ENCODE peak calls at places on chromosomes 6 and 20, in ten cellular contexts. D is IMR-90; E is mammary epithelial cell; T is heart left ventricle; O is hepatocyte; U is cardiac muscle cell; N is body of pancreas; C is upper lobe of right lung; H is uterus; F is CD8-positive, alpha-beta T cell. M is an unnamed sample.

GRCh38 chr6:87742106-87742505 is 40.1 kb upstream of the AKIRIN2 start:
- DNase-seq in U (no peak), C (no peak), E (no peak), F (peak; percentile 60), T (no peak), H (no peak), O (no peak), N (no peak), D (no peak), M (no peak)

GRCh38 chr6:14765106-14765505 is 480.8 kb upstream of the JARID2 start:
- DNase-seq in U (no peak), O (no peak), D (peak; percentile 44), T (no peak), N (no peak), C (no peak), E (peak; percentile 70), H (no peak), F (no peak), M (no peak)

GRCh38 chr6:152170702-152171667 is 363.5 kb downstream of the ESR1 start:
- DNase-seq in C (no peak), N (peak; percentile 41), O (peak; percentile 38), F (no peak), T (no peak), U (no peak), E (no peak), H (no peak), D (peak; percentile 75), M (no peak)

GRCh38 chr20:19991826-19992225 is 25.3 kb upstream of the NAA20 start:
- DNase-seq in H (no peak), U (peak; percentile 68), O (no peak), C (no peak), T (no peak), F (no peak), D (peak; percentile 58), N (no peak), E (no peak), M (no peak)

GRCh38 chr6:72620866-72621242 is 1.0 kb upstream of the KCNQ5 start:
- DNase-seq in N (no peak), D (no peak), H (no peak), C (no peak), U (no peak), E (no peak), O (no peak), T (no peak), F (no peak), M (no peak)

GRCh38 chr20:20498081-20498861 is 130.4 kb downstream of the INSM1 start:
- DNase-seq in E (no peak), O (no peak), H (no peak), D (peak; percentile 82), C (no peak), T (no peak), U (no peak), F (no peak), N (no peak), M (no peak)

GRCh38 chr6:30716879-30717128 is 277 bp downstream of the MDC1 start:
- DNase-seq in U (no peak), E (no peak), H (no peak), F (no peak), N (no peak), C (no peak), T (no peak), O (no peak), D (no peak), M (no peak)

GRCh38 chr6:110662468-110663211 is 152.6 kb downstream of the CDK19 start:
- DNase-seq in E (no peak), U (no peak), F (no peak), O (no peak), T (no peak), C (no peak), H (no peak), D (peak; percentile 44), N (no peak), M (no peak)

GRCh38 chr20:49941456-49941855 is 5.3 kb downstream of the RNF114 start:
- DNase-seq in E (no peak), D (no peak), N (no peak), U (no peak), O (no peak), F (no peak), H (no peak), T (no peak), C (peak; percentile 19), M (no peak)

GRCh38 chr20:49938173-49939163 is 2.3 kb downstream of the RNF114 start:
- DNase-seq in E (peak; percentile 55), F (no peak), D (peak; percentile 82), H (peak; percentile 60), C (no peak), N (peak; percentile 59), T (peak; percentile 69), O (peak; percentile 56), U (peak; percentile 29), M (peak; percentile 70)

GRCh38 chr20:49936153-49937022 is at the start of gene RNF114:
- DNase-seq in D (peak; percentile 86), E (peak; percentile 82), O (peak; percentile 97), U (peak; percentile 95), H (peak; percentile 93), C (peak; percentile 94), N (peak; percentile 95), T (peak; percentile 93), F (peak; percentile 94), M (peak; percentile 44)

GRCh38 chr20:49937023-49937929 is 1.1 kb downstream of the RNF114 start:
- DNase-seq in F (no peak), N (no peak), U (no peak), T (no peak), C (peak; percentile 60), D (no peak), E (peak; percentile 37), O (peak; percentile 27), H (no peak), M (no peak)

DNA sequence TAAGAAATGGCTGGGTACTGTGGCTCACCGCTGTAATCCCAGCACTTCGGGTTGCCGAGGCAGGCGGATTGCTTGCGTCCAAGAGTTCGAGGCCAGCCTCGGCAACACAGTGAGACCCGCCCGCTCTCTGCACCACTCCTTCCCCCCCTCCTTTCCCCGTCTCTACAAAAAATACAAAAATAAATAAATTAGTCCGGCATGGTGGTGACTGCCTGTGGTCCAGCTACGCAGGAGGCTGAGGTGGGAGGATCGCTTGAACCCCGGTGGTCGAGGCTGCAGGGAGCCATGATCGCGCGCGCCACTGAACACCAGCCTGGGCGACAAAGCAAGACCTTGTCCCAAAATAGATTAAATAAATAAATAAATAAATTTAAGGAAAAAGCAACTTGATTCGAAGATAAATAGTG is 448 bp upstream of the RNF114 start:
- DNase-seq in C (no peak), H (no peak), D (no peak), T (no peak), N (no peak), U (no peak), O (no peak), E (no peak), F (no peak), M (no peak)
- TF ChIP-seq CTCF in C (no peak), H (no peak), D (no peak), T (no peak), N (no peak), U (no peak), O (no peak), E (no peak), F (no peak), M (no peak)

DNA sequence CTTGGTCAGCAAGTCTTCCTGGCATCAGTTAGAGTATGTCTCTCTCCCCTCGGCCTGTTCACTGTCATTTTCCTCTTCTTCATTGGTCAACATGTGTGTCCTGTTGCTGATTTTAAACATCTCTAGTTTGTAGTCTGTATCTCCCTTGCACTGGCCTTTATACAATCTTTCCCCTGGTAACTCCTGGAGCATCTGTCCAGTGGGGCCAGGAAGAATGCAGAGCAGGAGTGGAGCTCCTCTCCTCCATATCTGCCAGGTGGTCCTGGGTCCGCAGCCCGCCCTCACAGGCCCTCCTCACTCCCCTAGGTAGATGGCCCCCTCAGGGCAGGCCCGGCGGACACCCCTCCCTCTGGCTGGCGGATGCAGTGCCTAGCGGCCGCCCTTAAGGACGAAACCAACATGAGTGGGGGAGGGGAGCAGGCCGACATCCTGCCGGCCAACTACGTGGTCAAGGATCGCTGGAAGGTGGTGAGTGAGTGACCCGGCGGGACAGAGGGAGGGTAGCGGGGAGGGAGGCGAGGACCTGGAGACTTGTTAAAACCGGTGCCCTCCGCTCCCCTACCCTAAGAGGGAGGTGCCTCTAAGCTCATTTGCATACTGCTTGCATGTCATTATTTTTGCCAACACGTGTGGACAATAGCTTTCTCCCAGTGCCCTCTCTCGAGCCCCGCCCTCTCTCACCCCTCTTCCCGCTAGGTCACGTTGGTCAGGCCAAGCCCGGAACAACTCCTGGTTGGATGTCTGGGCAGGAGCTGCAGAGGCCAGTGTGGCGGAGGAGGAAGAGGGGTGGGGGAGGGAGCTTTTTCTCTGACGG is 3.2 kb downstream of the TTBK1 start:
- DNase-seq in D (no peak), H (peak; percentile 31), C (peak; percentile 90), F (no peak), U (peak; percentile 90), N (peak; percentile 74), O (peak; percentile 53), T (peak; percentile 82), E (no peak), M (peak; percentile 74)
- H3K4me3 ChIP-seq in D (peak overlapping the region; percentile 36), H (peak overlapping the region; percentile 27), C (peak overlapping the region; percentile 66), F (peak overlapping the region; percentile 71), U (peak overlapping the region; percentile 37), N (peak overlapping the region; percentile 42), O (peak overlapping the region; percentile 25), T (peak overlapping the region; percentile 52), E (no peak overlapping the region), M (peak overlapping the region; percentile 60)

DNA sequence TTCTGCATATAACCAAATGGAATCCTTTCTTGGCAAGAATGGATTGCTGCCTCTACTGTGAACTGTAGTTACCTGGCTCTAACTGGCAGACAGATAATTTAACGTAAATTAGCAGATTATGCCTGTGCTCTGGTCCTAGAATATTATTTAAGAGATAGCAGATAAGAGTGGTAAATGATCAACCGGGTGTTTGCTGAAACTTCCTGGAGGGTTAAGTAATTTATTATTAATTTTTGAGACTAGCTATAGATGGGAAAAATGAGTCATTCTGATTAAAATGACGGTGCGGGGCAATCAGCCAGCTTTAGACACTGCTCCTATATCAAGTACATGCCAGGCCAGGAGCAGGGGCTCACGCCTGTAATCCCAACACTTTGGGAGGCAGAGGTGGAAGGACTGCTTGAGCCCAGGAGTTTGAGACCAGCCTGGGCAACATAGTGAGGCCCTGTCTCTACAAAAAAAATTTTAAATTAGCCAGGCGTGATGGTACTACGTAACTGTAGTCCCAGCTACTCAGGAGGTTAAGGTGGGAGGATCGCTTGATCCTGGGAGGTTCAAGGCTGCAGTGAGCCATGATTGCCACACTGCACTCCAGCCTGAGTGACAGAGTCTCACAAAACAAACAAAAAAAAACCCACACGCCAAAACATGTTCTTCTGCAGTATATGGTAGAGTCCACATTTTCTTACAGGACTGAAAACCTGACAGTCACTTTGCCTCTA is 22.6 kb downstream of the B4GALT5 start:
- DNase-seq in C (no peak), U (no peak), D (peak; percentile 69), N (peak; percentile 89), F (no peak), E (no peak), O (peak; percentile 67), H (no peak), T (no peak), M (no peak)
- H3K27ac ChIP-seq in C (no peak overlapping the region), U (no peak overlapping the region), D (no peak overlapping the region), N (peak overlapping the region; percentile 70), F (no peak overlapping the region), E (no peak overlapping the region), O (peak overlapping the region; percentile 92), H (peak overlapping the region; percentile 4), T (no peak overlapping the region), M (no peak overlapping the region)

DNA sequence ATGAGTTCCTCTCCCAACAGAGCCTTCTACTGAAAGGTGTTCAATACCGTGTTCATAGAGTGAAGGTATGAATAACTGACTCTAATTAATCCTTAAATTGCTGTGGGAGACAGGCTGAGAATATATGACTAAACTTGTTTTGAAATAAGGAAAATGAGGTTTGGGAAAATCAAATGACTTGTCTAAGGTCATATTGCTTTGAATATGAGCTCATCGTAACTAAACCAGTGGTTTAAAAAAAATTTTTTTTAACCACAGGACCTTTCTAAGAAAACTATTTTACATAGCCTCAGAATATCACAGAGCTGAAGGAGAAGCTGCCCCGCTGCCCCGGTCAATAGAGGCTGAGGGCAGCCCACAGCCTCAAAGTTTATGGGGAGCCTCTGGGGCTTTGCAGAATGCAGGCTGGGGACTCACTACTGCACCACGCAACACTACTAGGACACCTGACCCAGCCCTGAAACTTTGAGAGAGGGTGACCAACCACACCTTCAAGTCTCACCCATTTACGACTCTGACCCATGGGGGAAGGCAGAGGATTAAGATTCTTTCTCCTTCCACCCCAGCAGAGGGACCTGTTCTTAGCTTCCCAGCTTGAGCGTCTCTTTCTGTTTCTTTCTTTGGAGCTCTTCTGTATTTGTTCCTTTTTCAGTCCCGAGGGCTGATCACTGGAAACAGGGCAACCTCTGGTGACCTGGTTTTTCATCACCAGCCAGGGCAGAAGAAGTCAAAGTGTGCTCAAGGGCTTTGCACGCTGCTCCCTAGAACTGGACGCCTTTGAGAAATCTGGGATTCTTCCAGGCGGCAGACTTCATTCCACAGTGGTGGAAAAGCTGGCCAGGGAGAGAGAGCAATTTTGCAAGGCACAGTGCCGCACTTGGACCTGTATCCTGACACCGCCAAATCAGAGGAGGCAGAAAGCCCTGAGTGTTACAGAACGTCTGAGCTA is 220.2 kb downstream of the ATXN1 start:
- DNase-seq in C (no peak), N (no peak), U (peak; percentile 14), F (no peak), D (no peak), O (no peak), E (no peak), T (peak; percentile 62), H (peak; percentile 46), M (no peak)
- TF ChIP-seq CTCF in C (peak; percentile 14), N (no peak), U (peak; percentile 14), F (no peak), D (no peak), O (no peak), E (no peak), T (peak; percentile 42), H (no peak), M (peak; percentile 43)